ENCODE peak calls at places on chromosomes 2 and 18, in ten cellular contexts. Z, J, O, Y, U, T, K, Q, H and S are unnamed samples.

GRCh38 chr2:27573452-27573851 is 9.4 kb upstream of the ZNF512 start:
- DNase-seq in Z (no peak), J (no peak), O (no peak), Y (no peak), U (no peak), T (peak; percentile 95), K (no peak), Q (no peak), H (no peak), S (no peak)

GRCh38 chr18:10417679-10418078 is 36.8 kb upstream of the APCDD1 start:
- DNase-seq in Z (no peak), J (no peak), O (no peak), Y (no peak), U (peak; percentile 43), T (no peak), K (no peak), Q (no peak), H (no peak), S (no peak)

GRCh38 chr2:191105082-191105481 is 45.7 kb downstream of the STAT4 start:
- DNase-seq in Z (no peak), J (no peak), O (no peak), Y (no peak), U (no peak), T (peak; percentile 33), K (no peak), Q (no peak), H (no peak), S (no peak)

GRCh38 chr2:218008060-218009040 is 5.6 kb upstream of the TNS1 start:
- DNase-seq in Z (no peak), J (no peak), O (peak; percentile 42), Y (no peak), U (no peak), T (peak; percentile 79), K (no peak), Q (no peak), H (no peak), S (no peak)

GRCh38 chr2:209577376-209578357 is 153.8 kb downstream of the MAP2 start:
- DNase-seq in Z (peak; percentile 6), J (no peak), O (no peak), Y (no peak), U (no peak), T (peak; percentile 6), K (no peak), Q (no peak), H (no peak), S (no peak)

GRCh38 chr2:74756356-74756890 is 77.5 kb upstream of the HK2 start:
- DNase-seq in Z (no peak), J (no peak), O (no peak), Y (no peak), U (no peak), T (peak; percentile 22), K (no peak), Q (no peak), H (no peak), S (no peak)

GRCh38 chr2:186546842-186547241 is 43.0 kb upstream of the ITGAV start:
- DNase-seq in Z (no peak), J (no peak), O (no peak), Y (no peak), U (no peak), T (peak; percentile 36), K (no peak), Q (no peak), H (no peak), S (no peak)

GRCh38 chr2:203585541-203585940 is 50.4 kb upstream of the RAPH1 start:
- DNase-seq in Z (no peak), J (no peak), O (no peak), Y (no peak), U (no peak), T (no peak), K (no peak), Q (no peak), H (no peak), S (no peak)

GRCh38 chr18:12372406-12372805 is 4.6 kb downstream of the AFG3L2 start:
- DNase-seq in Z (no peak), J (no peak), O (no peak), Y (no peak), U (no peak), T (no peak), K (no peak), Q (no peak), H (no peak), S (no peak)

GRCh38 chr18:12374398-12374797 is 2.6 kb downstream of the AFG3L2 start:
- DNase-seq in Z (no peak), J (no peak), O (no peak), Y (no peak), U (no peak), T (no peak), K (no peak), Q (no peak), H (no peak), S (no peak)

GRCh38 chr18:12373771-12374116 is 3.3 kb downstream of the AFG3L2 start:
- DNase-seq in Z (no peak), J (no peak), O (no peak), Y (no peak), U (no peak), T (no peak), K (no peak), Q (no peak), H (no peak), S (no peak)

GRCh38 chr18:12371590-12371989 is 5.4 kb downstream of the AFG3L2 start:
- DNase-seq in Z (no peak), J (no peak), O (no peak), Y (no peak), U (no peak), T (no peak), K (no peak), Q (no peak), H (no peak), S (no peak)

DNA sequence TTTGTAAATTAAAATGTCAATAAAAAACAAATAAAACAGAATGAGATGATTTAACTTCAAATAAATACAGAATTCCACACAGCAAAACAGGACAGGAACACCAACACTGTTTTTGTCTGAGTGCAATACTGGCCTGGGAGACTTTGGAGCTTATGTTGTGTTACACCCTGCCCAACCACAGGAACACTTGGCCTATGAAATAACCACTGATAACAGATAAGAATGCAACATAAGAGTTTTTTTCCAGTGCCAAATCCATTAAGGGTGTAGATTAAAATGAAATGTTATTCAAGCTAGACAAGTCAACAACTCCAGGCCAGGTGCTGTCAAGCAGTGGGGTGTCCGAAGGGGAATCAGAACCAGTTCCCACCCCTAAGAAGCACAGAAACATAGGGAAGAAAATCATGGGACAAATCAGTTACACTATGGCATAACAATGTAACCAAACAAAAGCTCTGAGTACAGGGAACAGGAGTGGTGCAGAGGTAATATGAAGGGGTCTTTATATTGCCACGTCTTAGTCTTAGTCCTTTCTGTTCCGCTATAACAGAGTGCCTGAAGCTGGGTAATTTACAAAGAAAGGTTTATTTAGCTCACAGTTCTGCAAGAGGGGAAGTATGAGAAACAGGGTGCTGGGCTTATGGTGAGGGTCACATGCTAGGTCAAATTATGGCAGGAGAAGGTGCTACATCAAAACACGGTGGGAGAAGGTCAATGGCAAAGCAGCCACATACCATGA is 3.8 kb downstream of the AFG3L2 start:
- DNase-seq in Z (no peak), J (no peak), O (no peak), Y (no peak), U (no peak), T (no peak), K (no peak), Q (no peak), H (no peak), S (no peak)
- TF ChIP-seq POLR2A in Z (no peak), J (no peak), O (no peak), Y (no peak), U (no peak), T (no peak), K (no peak), Q (no peak), H (no peak), S (no peak)

GRCh38 chr2:227503433-227504406 is 31.8 kb downstream of the AGFG1 start:
- DNase-seq in Z (peak; percentile 84), J (no peak), O (no peak), Y (peak; percentile 39), U (no peak), T (peak; percentile 57), K (no peak), Q (peak; percentile 74), H (no peak), S (no peak)
- TF ChIP-seq POLR2A in Z (no peak), J (no peak), O (no peak), Y (no peak), U (no peak), T (no peak), K (no peak), Q (no peak), H (no peak), S (no peak)

GRCh38 chr18:74337912-74338309 is 22.3 kb downstream of the C18orf63 start:
- DNase-seq in Z (no peak), J (no peak), O (no peak), Y (no peak), U (no peak), T (no peak), K (no peak), Q (no peak), H (no peak), S (no peak)

GRCh38 chr18:74334242-74334893 is 18.7 kb downstream of the C18orf63 start:
- DNase-seq in Z (no peak), J (no peak), O (no peak), Y (no peak), U (no peak), T (no peak), K (no peak), Q (no peak), H (no peak), S (no peak)

GRCh38 chr18:74333091-74333490 is 17.5 kb downstream of the C18orf63 start:
- DNase-seq in Z (no peak), J (no peak), O (no peak), Y (no peak), U (no peak), T (no peak), K (no peak), Q (no peak), H (no peak), S (no peak)

GRCh38 chr18:74336656-74337055 is 21.0 kb downstream of the C18orf63 start:
- DNase-seq in Z (no peak), J (no peak), O (no peak), Y (no peak), U (no peak), T (no peak), K (no peak), Q (no peak), H (no peak), S (no peak)

DNA sequence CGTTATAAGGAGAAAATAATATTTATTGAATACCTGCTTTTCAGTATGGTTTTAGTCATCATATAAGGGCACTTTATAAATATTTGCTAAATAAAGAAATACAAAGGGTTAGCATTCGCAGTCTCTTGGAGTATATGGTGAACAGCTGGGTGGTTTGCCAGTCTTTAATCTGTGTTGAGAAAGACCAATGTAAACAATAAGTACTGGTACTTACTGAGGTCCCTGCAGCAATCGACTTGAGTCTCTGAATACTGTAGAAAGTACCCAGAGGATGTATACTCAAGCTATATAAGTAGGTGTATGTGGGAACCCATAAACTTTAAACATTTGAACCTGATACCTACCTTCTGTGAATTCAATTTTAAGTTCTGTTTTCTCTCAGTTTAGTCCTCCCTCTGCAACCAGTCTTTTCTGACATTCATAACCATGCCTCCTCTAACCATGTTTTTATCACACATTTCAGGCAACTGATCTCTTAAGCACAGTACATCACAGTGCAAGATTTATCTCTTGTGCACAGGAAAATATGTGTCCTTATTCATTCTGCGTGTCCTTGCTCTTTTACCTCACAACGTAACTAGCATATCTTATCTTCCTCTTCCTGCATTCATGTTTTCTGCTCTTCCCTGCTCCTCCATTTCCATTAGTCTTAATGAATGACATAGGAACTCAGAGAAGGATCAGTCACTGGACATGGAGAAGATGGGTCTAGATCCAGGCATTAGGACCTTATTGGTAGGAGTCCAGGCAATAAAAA is 21.7 kb downstream of the C18orf63 start:
- DNase-seq in Z (no peak), J (no peak), O (no peak), Y (no peak), U (no peak), T (no peak), K (no peak), Q (no peak), H (no peak), S (no peak)
- TF ChIP-seq POLR2A in Z (no peak), J (no peak), O (no peak), Y (no peak), U (no peak), T (no peak), K (no peak), Q (no peak), H (no peak), S (no peak)

GRCh38 chr2:98515571-98515927 is 70.9 kb downstream of the INPP4A start:
- DNase-seq in Z (no peak), J (no peak), O (no peak), Y (no peak), U (no peak), T (no peak), K (no peak), Q (no peak), H (peak; percentile 57), S (no peak)

GRCh38 chr2:98514096-98514639 is 69.5 kb downstream of the INPP4A start:
- DNase-seq in Z (no peak), J (no peak), O (no peak), Y (no peak), U (no peak), T (no peak), K (no peak), Q (no peak), H (no peak), S (no peak)

GRCh38 chr2:98517636-98518035 is 73.0 kb downstream of the INPP4A start:
- DNase-seq in Z (no peak), J (no peak), O (no peak), Y (no peak), U (no peak), T (no peak), K (no peak), Q (no peak), H (no peak), S (no peak)

GRCh38 chr2:98512699-98513098 is 68.0 kb downstream of the INPP4A start:
- DNase-seq in Z (no peak), J (no peak), O (no peak), Y (no peak), U (no peak), T (no peak), K (no peak), Q (no peak), H (peak; percentile 28), S (no peak)

GRCh38 chr2:98514879-98515570 is 70.4 kb downstream of the INPP4A start:
- DNase-seq in Z (no peak), J (no peak), O (no peak), Y (no peak), U (no peak), T (peak; percentile 68), K (no peak), Q (no peak), H (peak; percentile 62), S (peak; percentile 28)
- TF ChIP-seq POLR2A in Z (no peak), J (no peak), O (no peak), Y (no peak), U (no peak), T (no peak), K (no peak), Q (no peak), H (no peak), S (no peak)